ENCODE peak calls at places on chromosomes 1 and 21, in seven cellular contexts. B is Karpas-422; N is stomach; Y is RWPE2; I is Caco-2; W is naive thymus-derived CD4-positive, alpha-beta T cell; V is trophoblast cell. D is an unnamed sample. For H3K9me3, the result is how much of the 10 kb centered on the place peaks cover.

GRCh38 chr1:56360021-56360420 is 219.3 kb downstream of the PLPP3 start:
- DNase-seq in Y (no peak), N (no peak), V (no peak), B (no peak), W (no peak), I (no peak), D (no peak)

GRCh38 chr1:54220004-54220811 is 20.2 kb downstream of the MRPL37 start:
- DNase-seq in W (no peak), V (no peak), N (no peak), B (no peak), I (no peak), Y (no peak), D (no peak)

GRCh38 chr1:19437911-19438310 is 47.4 kb downstream of the CAPZB start:
- DNase-seq in W (no peak), B (no peak), N (peak), I (no peak), V (no peak), Y (no peak), D (peak)

GRCh38 chr1:147772540-147772939 is 12.1 kb upstream of the GJA5 start:
- DNase-seq in Y (no peak), B (no peak), V (no peak), W (no peak), I (no peak), N (no peak), D (no peak)

GRCh38 chr1:30822966-30823581 is 65.5 kb upstream of the LAPTM5 start:
- DNase-seq in I (no peak), N (no peak), Y (no peak), W (no peak), V (no peak), B (no peak), D (no peak)

GRCh38 chr1:34330061-34330460 is 153.4 kb downstream of the C1orf94 start:
- DNase-seq in V (no peak), N (no peak), Y (no peak), I (no peak), B (no peak), W (no peak), D (no peak)

GRCh38 chr1:207431508-207431907 is 22.6 kb upstream of the CR2 start:
- DNase-seq in B (no peak), Y (no peak), W (no peak), N (no peak), V (no peak), I (no peak), D (no peak)

GRCh38 chr1:37020653-37021277 is 13.6 kb downstream of the GRIK3 start:
- DNase-seq in V (no peak), W (no peak), B (peak), Y (no peak), I (peak), N (no peak), D (no peak)

GRCh38 chr1:7285856-7286454 is 485.1 kb upstream of the VAMP3 start:
- DNase-seq in W (no peak), Y (no peak), N (no peak), I (no peak), V (no peak), B (no peak), D (no peak)

GRCh38 chr1:161973924-161974845 is 49.5 kb downstream of the OLFML2B start:
- DNase-seq in N (no peak), B (no peak), Y (no peak), V (no peak), I (no peak), W (no peak), D (no peak)

GRCh38 chr1:232891116-232891515 is 59.3 kb upstream of the NTPCR start:
- DNase-seq in Y (no peak), N (no peak), W (no peak), V (peak), B (no peak), I (no peak), D (no peak)

GRCh38 chr1:86429830-86430229 is 5.9 kb downstream of the CLCA2 start:
- DNase-seq in W (no peak), N (no peak), I (no peak), V (peak), Y (no peak), B (no peak), D (no peak)

GRCh38 chr1:26529655-26530539 is at the start of gene RPS6KA1:
- DNase-seq in B (peak), W (peak), I (peak), Y (no peak), V (peak), N (peak), D (peak)

GRCh38 chr1:234963180-234963903 is 165.3 kb downstream of the TOMM20 start:
- DNase-seq in I (peak), W (peak), Y (no peak), B (peak), V (peak), N (peak), D (peak)

GRCh38 chr1:89799495-89799894 is 21.3 kb upstream of the LRRC8D start:
- DNase-seq in B (no peak), N (no peak), I (no peak), V (no peak), W (no peak), Y (no peak), D (no peak)

GRCh38 chr1:110606784-110607662 is 865 bp upstream of the KCNA2 start:
- DNase-seq in N (no peak), V (no peak), B (no peak), I (no peak), W (peak), Y (peak), D (peak)

GRCh38 chr1:62401034-62401433 is 35.8 kb upstream of the USP1 start:
- DNase-seq in I (no peak), Y (no peak), B (no peak), V (no peak), N (no peak), W (no peak), D (no peak)

GRCh38 chr1:92184632-92185031 is 33.1 kb upstream of the C1orf146 start:
- DNase-seq in W (no peak), B (no peak), Y (no peak), V (no peak), N (no peak), I (no peak), D (no peak)

GRCh38 chr1:110503471-110503870 is 15.5 kb downstream of the KCNA10 start:
- DNase-seq in Y (no peak), N (no peak), B (no peak), I (no peak), V (no peak), W (no peak), D (no peak)

GRCh38 chr1:33709780-33710713 is 153.8 kb upstream of the HMGB4 start:
- DNase-seq in Y (no peak), I (no peak), B (no peak), W (no peak), V (no peak), N (no peak), D (no peak)

GRCh38 chr1:202200669-202201068 is 7.1 kb downstream of the LGR6 start:
- DNase-seq in N (no peak), I (no peak), Y (no peak), W (no peak), V (no peak), B (no peak), D (no peak)

GRCh38 chr1:163084330-163084729 is 15.2 kb downstream of the RGS4 start:
- DNase-seq in W (no peak), V (no peak), Y (no peak), I (no peak), B (no peak), N (no peak), D (no peak)

DNA sequence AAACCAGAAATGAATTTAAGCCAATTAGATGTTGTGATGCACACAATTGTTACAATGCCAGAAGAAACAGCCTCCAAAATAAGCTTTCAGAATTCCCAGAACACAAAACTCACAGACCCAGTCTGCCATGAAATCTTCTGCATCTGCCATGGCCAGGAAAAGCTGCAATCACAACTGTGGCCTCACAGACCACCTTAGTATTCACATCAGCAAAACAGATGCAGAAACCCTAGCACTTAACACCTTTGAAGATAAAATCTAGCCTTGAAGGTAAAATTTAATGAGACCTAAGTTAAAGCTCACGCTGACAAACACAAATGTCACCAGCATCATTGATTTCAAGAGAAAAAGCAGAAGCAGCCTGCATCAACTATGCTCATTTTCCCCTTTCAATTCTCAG is 566.8 kb upstream of the TMPRSS15 start:
- DNase-seq in I (no peak), N (no peak), W (no peak), Y (no peak), V (no peak), B (no peak), D (no peak)
- H3K9me3 ChIP-seq in I (under half), N (under half), W (under half), Y (under half), V (under half), B (under half), D (under half)

DNA sequence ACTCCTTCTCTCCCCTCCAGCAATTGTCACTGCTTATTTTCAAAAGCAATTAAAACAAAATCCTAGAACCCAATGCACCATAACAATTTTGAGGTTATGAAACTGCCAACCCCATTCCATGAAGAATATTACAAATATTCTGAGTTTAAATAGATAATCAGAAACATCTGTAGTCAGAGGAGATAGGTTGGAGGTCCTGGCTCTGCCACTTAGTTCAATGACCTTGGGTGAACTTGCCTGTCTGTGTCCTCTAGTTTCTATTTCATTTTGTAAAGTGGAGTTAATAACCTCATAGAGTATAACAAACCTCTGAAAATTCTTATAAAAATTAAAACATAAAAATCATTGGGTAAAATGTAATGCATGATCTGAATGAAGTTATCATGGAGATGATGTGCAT is 164.6 kb downstream of the KCTD3 start:
- DNase-seq in W (no peak), B (no peak), N (no peak), Y (no peak), V (no peak), I (no peak), D (no peak)
- H3K4me3 ChIP-seq in W (no peak), B (no peak), N (no peak), Y (no peak), V (no peak), I (no peak), D (no peak)

DNA sequence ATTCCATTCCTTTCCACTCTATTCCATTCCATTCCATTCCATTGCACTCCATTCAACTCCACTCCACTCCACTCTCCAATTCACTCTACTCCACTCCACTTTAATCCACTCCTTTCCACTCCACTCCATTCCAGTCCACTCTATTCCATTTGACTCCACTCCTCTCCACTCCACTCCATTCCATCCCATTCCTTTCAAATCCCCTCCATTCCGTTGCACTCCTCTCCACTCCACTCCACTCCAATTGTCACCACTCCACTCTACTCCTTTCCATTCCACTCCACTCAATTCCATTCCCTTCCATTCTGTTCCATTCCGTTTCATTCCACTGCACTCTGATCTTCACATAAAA is 2563.7 kb upstream of the TPTE start:
- DNase-seq in B (no peak), W (no peak), N (no peak), V (no peak), I (no peak), Y (no peak), D (no peak)
- H3K9me3 ChIP-seq in B (half or more), W (under half), N (under half), V (under half), I (under half), Y (under half), D (half or more)

DNA sequence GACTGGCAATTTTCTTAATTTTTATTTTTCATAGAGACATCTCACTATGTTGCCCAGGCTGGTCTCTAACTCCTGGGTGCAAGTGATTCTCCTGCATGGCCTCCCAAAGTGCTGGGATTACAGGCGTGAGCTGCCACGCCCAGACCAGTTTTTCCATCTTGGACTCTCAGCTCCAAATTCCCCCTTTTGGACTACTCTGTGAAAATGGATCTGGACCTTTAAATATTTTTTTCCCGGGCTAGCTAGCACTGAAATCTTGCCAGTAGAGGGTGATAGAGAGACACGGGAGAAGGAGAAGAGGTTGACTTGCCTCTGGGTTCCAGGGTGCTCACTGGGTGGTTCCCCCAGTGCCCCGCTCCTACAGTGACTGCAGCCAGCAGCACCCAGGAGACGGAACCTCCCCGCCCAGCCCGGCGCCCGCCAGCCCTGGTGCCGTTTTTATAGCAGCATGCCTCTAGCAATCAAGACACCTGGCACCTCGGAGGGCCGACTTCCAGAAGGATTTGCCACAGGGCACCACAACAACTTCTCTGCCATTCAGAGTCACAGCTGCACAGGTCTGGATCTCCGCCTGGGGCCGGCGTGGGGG is 34.7 kb upstream of the SCCPDH start:
- DNase-seq in Y (no peak), V (peak), N (peak), B (peak), W (peak), I (peak), D (peak)
- H3K4me3 ChIP-seq in Y (peak), V (no peak), N (peak), B (peak), W (no peak), I (peak), D (no peak)

GRCh38 chr1:2863149-2863963 is 61.9 kb upstream of the TTC34 start:
- DNase-seq in W (no peak), V (no peak), B (no peak), Y (no peak), I (no peak), N (no peak), D (no peak)
- H3K9me3 ChIP-seq in W (under half), V (under half), B (under half), Y (under half), I (under half), N (under half), D (under half)

GRCh38 chr1:109252893-109253802 is 3.8 kb downstream of the CELSR2 start:
- DNase-seq in B (no peak), N (no peak), V (no peak), I (no peak), W (no peak), Y (no peak), D (peak)
- H3K4me3 ChIP-seq in B (no peak), N (no peak), V (no peak), I (no peak), W (no peak), Y (no peak), D (no peak)

GRCh38 chr1:238111081-238111480 is 220.4 kb upstream of the ZP4 start:
- DNase-seq in I (no peak), B (no peak), N (no peak), V (no peak), W (no peak), Y (no peak), D (no peak)

GRCh38 chr1:238107322-238107721 is 216.6 kb upstream of the ZP4 start:
- DNase-seq in B (no peak), Y (no peak), W (no peak), N (no peak), V (no peak), I (no peak), D (no peak)

GRCh38 chr1:238104752-238105151 is 214.0 kb upstream of the ZP4 start:
- DNase-seq in W (no peak), Y (no peak), B (no peak), V (no peak), N (no peak), I (no peak), D (no peak)

GRCh38 chr1:238111521-238111920 is 220.8 kb upstream of the ZP4 start:
- DNase-seq in I (no peak), V (no peak), N (no peak), B (no peak), W (no peak), Y (no peak), D (no peak)

GRCh38 chr1:238108417-238108816 is 217.7 kb upstream of the ZP4 start:
- DNase-seq in B (no peak), V (peak), W (no peak), Y (no peak), I (no peak), N (no peak), D (no peak)
- H3K9me3 ChIP-seq in B (under half), V (under half), W (under half), Y (under half), I (under half), N (under half), D (under half)

GRCh38 chr1:223363057-223363855 is 720 bp downstream of the SUSD4 start:
- DNase-seq in B (no peak), W (peak), V (no peak), I (peak), N (no peak), Y (no peak), D (peak)

GRCh38 chr1:223358826-223359225 is 5.2 kb downstream of the SUSD4 start:
- DNase-seq in I (no peak), N (no peak), B (peak), Y (no peak), V (peak), W (no peak), D (no peak)

GRCh38 chr1:223364685-223365382 is 858 bp upstream of the SUSD4 start:
- DNase-seq in Y (no peak), B (no peak), V (no peak), I (peak), N (no peak), W (peak), D (no peak)

DNA sequence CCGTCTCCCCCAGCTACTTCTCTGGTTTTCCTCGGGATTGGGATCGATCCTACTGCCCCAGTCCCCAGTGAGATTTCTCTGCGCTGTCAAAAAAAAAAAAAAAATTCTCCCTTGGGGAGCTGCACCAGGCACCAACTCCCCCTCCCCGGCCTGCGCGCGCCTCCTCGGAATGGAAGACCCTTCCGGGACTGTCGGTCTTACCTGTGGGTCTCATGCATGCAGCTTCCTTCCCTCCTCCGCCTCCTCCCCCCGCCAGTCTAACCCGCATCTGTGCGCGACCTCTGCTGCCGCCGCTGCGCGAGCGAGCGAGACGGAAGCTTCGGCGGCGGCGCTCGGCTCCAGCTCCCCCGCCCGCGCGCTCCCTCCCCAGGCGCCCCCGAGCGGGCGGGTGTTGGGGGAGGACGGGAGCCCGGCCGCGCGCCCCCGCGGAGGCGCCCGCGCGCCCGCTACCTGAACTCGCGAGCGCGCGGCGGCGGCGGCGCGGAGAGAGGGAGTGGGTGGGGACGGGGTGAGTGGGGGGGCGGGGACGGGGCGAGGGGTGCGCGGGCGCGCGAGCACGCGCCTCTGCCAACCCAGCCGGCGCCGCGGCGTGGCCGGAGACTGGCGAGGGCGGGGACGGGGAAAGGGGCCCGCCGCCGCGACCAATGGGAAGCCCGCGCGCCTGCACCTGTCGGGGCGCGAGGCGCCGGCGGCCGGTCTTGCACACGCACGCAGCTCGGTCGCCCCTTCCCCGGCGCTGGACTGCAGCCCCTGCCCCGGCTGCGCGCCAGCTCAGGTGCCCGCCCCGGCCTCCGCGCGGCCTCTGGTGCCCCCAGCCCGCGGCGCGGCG is at the start of gene SUSD4:
- DNase-seq in I (peak), N (peak), V (no peak), W (peak), B (no peak), Y (no peak), D (peak)
- H3K4me3 ChIP-seq in I (peak), N (peak), V (peak), W (peak), B (no peak), Y (peak), D (peak)

D was measured in transverse colon.